ENCODE peak calls at places on chromosomes 4 and X, in nine cellular contexts. O, C, D, U, X, Y, R, E and T are unnamed samples. For H3K9me3 and H3K36me3, the result is how much of the 10 kb centered on the place peaks cover.

GRCh38 chr4:59060895-59061294 is 1950.7 kb upstream of the IGFBP7 start:
- DNase-seq in C (no peak), R (no peak), X (no peak), O (no peak), E (no peak), Y (no peak), D (no peak), U (no peak), T (no peak)

GRCh38 chr4:109691411-109691920 is 11.8 kb downstream of the CASP6 start:
- DNase-seq in Y (no peak), U (no peak), X (no peak), E (no peak), C (no peak), D (no peak), R (no peak), O (peak), T (no peak)

GRCh38 chr4:157217708-157218107 is 2.8 kb upstream of the GRIA2 start:
- DNase-seq in U (no peak), C (no peak), Y (no peak), D (no peak), O (peak), R (no peak), E (peak), X (peak), T (peak)

GRCh38 chr4:168021666-168022065 is 70.7 kb upstream of the ANXA10 start:
- DNase-seq in D (no peak), C (no peak), X (no peak), O (no peak), U (no peak), R (no peak), E (no peak), Y (no peak), T (no peak)

GRCh38 chrX:154696328-154697045 is 43.1 kb upstream of the CTAG2 start:
- DNase-seq in R (no peak), O (peak), U (no peak), D (no peak), Y (no peak), E (no peak), X (no peak), C (no peak), T (peak)

GRCh38 chr4:133624744-133625143 is 475.6 kb downstream of the PCDH10 start:
- DNase-seq in E (no peak), R (no peak), X (no peak), D (no peak), O (no peak), Y (no peak), C (no peak), U (no peak), T (no peak)

GRCh38 chr4:128380306-128380705 is 92.7 kb upstream of the PGRMC2 start:
- DNase-seq in E (no peak), U (no peak), O (no peak), Y (no peak), X (no peak), D (no peak), R (no peak), C (no peak), T (no peak)

GRCh38 chr4:118279920-118280432 is 72.8 kb downstream of the PRSS12 start:
- DNase-seq in Y (no peak), E (no peak), U (no peak), C (no peak), X (peak), D (no peak), O (no peak), R (no peak), T (peak)

GRCh38 chrX:29487214-29487613 is 728.1 kb upstream of the MAGEB2 start:
- DNase-seq in D (no peak), U (no peak), X (no peak), Y (no peak), C (no peak), O (no peak), E (no peak), R (no peak), T (no peak)

GRCh38 chrX:12962041-12962504 is 12.8 kb upstream of the TMSB4X start:
- DNase-seq in X (no peak), R (no peak), Y (no peak), D (no peak), O (no peak), C (no peak), U (no peak), E (no peak), T (no peak)

GRCh38 chrX:155086961-155087735 is 15.8 kb downstream of the BRCC3 start:
- DNase-seq in D (no peak), U (no peak), Y (no peak), X (no peak), C (no peak), E (no peak), R (no peak), O (no peak), T (no peak)

GRCh38 chr4:185210102-185210981 is 944 bp downstream of the SNX25 start:
- DNase-seq in C (no peak), Y (peak), D (no peak), X (peak), R (peak), E (no peak), U (no peak), O (peak), T (peak)

GRCh38 chr4:145583656-145584055 is 35.5 kb upstream of the MMAA start:
- DNase-seq in C (no peak), O (peak), E (no peak), D (no peak), Y (no peak), R (no peak), X (no peak), U (no peak), T (no peak)

GRCh38 chr4:41571422-41571821 is 33.5 kb downstream of the LIMCH1 start:
- DNase-seq in U (no peak), Y (no peak), C (no peak), R (no peak), X (no peak), O (no peak), E (no peak), D (no peak), T (no peak)

GRCh38 chr4:37389967-37390580 is 145.5 kb downstream of the NWD2 start:
- DNase-seq in E (peak), C (no peak), D (peak), Y (no peak), X (peak), O (peak), R (no peak), U (no peak), T (peak)

GRCh38 chr4:173051697-173052096 is 116.9 kb upstream of the GALNT7 start:
- DNase-seq in Y (no peak), O (no peak), C (no peak), X (no peak), R (no peak), D (no peak), E (no peak), U (no peak), T (no peak)

GRCh38 chr4:161132715-161133425 is 1030.9 kb downstream of the FSTL5 start:
- DNase-seq in E (no peak), D (no peak), X (no peak), C (no peak), O (no peak), R (no peak), Y (no peak), U (no peak), T (no peak)

GRCh38 chr4:150315175-150315574 is 236.9 kb downstream of the DCLK2 start:
- DNase-seq in O (no peak), U (no peak), Y (no peak), R (no peak), C (no peak), E (no peak), X (no peak), D (no peak), T (no peak)

GRCh38 chrX:29617276-29617675 is 598.1 kb upstream of the MAGEB2 start:
- DNase-seq in O (peak), X (no peak), D (no peak), Y (no peak), R (no peak), C (no peak), U (no peak), E (no peak), T (peak)

GRCh38 chrX:55777596-55777995 is 60.0 kb downstream of the RRAGB start:
- DNase-seq in Y (no peak), X (no peak), U (no peak), O (no peak), C (no peak), R (no peak), D (no peak), E (no peak), T (no peak)

GRCh38 chrX:115023139-115023538 is 5.7 kb upstream of the IL13RA2 start:
- DNase-seq in O (peak), D (no peak), C (no peak), E (peak), U (no peak), Y (no peak), R (no peak), X (no peak), T (peak)

GRCh38 chrX:54786972-54787371 is 11.1 kb downstream of the ITIH6 start:
- DNase-seq in X (peak), D (no peak), U (no peak), Y (no peak), O (no peak), E (no peak), C (no peak), R (no peak), T (no peak)

GRCh38 chrX:38973327-38973726 is 172.1 kb downstream of the MID1IP1 start:
- DNase-seq in R (no peak), D (no peak), O (peak), C (no peak), E (no peak), U (no peak), Y (no peak), X (no peak), T (peak)

DNA sequence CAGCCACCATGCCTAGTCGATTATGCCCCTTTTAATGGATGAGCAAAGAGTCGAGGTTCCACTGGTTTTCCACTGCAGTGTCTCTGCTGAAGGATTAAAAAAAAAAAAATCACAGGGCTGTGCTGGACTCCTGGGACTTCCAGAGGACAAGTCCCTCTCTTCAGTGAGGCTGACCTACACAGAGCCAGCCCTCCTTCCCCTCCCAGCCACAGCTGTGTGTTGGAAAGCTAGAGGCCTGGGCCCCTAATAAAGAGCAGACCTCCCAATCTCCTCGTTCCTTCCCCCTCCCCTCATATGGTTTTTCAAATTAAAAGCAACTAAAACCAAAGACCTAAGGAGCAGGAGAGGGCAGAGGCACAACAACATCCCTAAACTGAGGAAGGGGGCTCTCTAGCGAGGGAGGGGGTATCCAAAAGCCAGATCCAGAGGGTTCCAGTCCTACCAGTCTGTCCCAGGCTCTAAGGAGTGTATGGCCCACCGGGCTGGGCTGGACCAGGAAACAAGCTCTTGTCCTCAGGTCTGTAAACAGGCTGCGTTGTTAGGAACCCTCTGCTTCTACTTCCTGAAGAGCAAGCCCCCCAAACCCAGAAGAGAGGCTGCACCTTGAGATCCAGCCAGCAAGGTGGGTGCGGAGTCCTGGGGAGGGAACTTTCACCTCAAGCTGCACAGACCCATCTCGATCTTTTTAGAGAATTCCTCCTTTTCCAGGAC is 4.0 kb upstream of the PDGFRA start:
- DNase-seq in R (no peak), C (no peak), Y (no peak), X (no peak), U (no peak), D (no peak), E (no peak), O (no peak), T (no peak)
- H3K4me3 ChIP-seq in R (no peak), C (no peak), Y (peak), X (no peak), U (peak), D (no peak), E (no peak), O (peak), T (peak)

DNA sequence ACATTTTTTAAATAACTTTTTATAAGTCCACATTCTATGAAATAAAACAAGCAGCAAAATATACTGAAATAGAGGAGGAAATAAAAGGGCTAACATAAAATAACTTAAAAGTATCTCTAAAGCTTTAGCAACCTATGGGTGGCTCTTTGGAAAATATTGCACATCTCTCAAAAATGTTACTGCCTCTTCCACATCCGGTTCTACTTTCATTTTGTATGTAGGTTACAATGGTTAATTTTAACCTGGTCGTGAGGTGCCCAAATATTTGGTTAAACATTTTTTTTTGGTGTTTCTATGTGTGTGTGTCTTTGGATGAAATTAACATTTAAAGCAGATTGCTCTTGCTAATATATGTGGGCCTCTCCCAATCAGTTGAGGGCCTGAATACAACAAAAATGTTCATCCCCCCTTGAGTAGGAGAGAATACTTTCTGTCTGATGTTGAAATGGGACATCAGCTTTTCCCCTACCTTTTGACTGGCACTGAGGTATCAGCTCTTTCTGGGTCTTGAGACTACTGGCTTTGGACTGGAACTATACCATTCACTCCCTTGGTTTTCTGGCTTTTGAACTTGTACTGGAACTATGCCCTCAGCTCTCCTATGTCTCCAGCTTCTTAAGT is 353.0 kb downstream of the ADAM29 start:
- DNase-seq in D (no peak), E (no peak), X (peak), U (no peak), C (no peak), R (no peak), O (no peak), Y (no peak), T (no peak)
- H3K9me3 ChIP-seq in D (under half), E (under half), X (under half), U (under half), C (under half), R (under half), O (under half), Y (under half), T (under half)

GRCh38 chr4:121824950-121825349 is 1.3 kb upstream of the CCNA2 start:
- DNase-seq in Y (no peak), X (peak), O (peak), E (no peak), C (no peak), U (no peak), D (no peak), R (no peak), T (no peak)

GRCh38 chr4:121823505-121824170 is at the start of gene CCNA2:
- DNase-seq in E (peak), Y (peak), X (peak), C (peak), U (peak), O (peak), R (peak), D (peak), T (peak)

GRCh38 chr4:121824171-121824527 is 466 bp upstream of the CCNA2 start:
- DNase-seq in R (no peak), C (no peak), E (no peak), X (no peak), U (no peak), O (no peak), Y (no peak), D (no peak), T (no peak)

GRCh38 chr4:121822047-121822446 is 1.6 kb downstream of the CCNA2 start:
- DNase-seq in X (no peak), Y (no peak), U (no peak), O (no peak), D (no peak), R (no peak), E (no peak), C (no peak), T (no peak)

GRCh38 chr4:121822796-121823504 is 733 bp downstream of the CCNA2 start:
- DNase-seq in U (no peak), C (no peak), R (no peak), X (peak), Y (peak), O (peak), E (no peak), D (peak), T (peak)
- H3K36me3 ChIP-seq in U (under half), C (under half), R (under half), X (half or more), Y (under half), O (under half), E (under half), D (half or more), T (under half)

GRCh38 chr4:34371676-34372075 is 1872.6 kb downstream of the ARAP2 start:
- DNase-seq in U (no peak), R (no peak), C (no peak), D (no peak), O (no peak), Y (no peak), E (no peak), X (no peak), T (no peak)
- H3K4me3 ChIP-seq in U (no peak), R (no peak), C (no peak), D (no peak), O (no peak), Y (no peak), E (no peak), X (no peak), T (no peak)

GRCh38 chr4:83381173-83381572 is 46.5 kb upstream of the HPSE start:
- DNase-seq in R (no peak), E (no peak), O (no peak), Y (no peak), U (no peak), X (no peak), C (no peak), D (no peak), T (no peak)
- H3K9me3 ChIP-seq in R (under half), E (under half), O (under half), Y (under half), U (under half), X (under half), C (under half), D (under half), T (under half)

GRCh38 chr4:180652533-180652932 is 1590.7 kb upstream of the TENM3 start:
- DNase-seq in X (no peak), O (no peak), E (no peak), R (no peak), D (no peak), Y (no peak), C (no peak), U (no peak), T (no peak)

GRCh38 chr4:180655886-180656285 is 1587.3 kb upstream of the TENM3 start:
- DNase-seq in Y (no peak), X (no peak), C (no peak), D (no peak), E (no peak), O (no peak), R (no peak), U (no peak), T (no peak)

DNA sequence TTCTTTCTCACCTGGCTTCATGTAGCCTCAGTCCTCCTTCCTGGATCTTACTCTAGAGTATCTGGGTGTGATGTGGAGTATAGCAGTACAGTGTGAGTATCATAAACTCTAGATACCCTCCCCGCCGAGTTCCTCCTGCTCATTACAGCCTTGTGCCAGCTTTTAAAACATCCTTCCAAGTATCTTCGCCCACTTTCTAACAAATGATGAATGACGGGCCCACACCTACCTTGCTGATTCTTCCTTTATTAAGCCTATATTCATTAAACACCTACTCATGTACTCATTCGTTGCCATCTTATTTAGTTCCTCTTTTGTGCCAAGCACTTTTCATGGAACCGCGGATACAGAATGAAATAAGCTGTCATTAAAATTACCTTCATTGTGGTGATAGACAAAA is 1585.3 kb upstream of the TENM3 start:
- DNase-seq in R (no peak), O (no peak), Y (no peak), D (no peak), X (no peak), E (no peak), U (no peak), C (no peak), T (no peak)
- H3K36me3 ChIP-seq in R (under half), O (under half), Y (under half), D (under half), X (under half), E (under half), U (under half), C (under half), T (under half)

GRCh38 chr4:121765368-121765705 is 373 bp upstream of the SMIM43 start:
- DNase-seq in E (no peak), C (no peak), D (no peak), X (no peak), O (no peak), R (no peak), U (no peak), Y (no peak), T (no peak)

GRCh38 chr4:121764702-121765367 is at the start of gene SMIM43:
- DNase-seq in R (no peak), Y (no peak), U (no peak), E (no peak), X (no peak), O (peak), C (no peak), D (no peak), T (peak)

GRCh38 chr4:121760205-121760604 is 4.8 kb downstream of the SMIM43 start:
- DNase-seq in X (no peak), D (no peak), R (no peak), Y (no peak), O (no peak), E (no peak), C (no peak), U (no peak), T (no peak)

GRCh38 chr4:121765941-121766538 is 1.1 kb upstream of the SMIM43 start:
- DNase-seq in X (no peak), Y (no peak), E (no peak), R (no peak), U (no peak), O (no peak), D (no peak), C (no peak), T (no peak)

DNA sequence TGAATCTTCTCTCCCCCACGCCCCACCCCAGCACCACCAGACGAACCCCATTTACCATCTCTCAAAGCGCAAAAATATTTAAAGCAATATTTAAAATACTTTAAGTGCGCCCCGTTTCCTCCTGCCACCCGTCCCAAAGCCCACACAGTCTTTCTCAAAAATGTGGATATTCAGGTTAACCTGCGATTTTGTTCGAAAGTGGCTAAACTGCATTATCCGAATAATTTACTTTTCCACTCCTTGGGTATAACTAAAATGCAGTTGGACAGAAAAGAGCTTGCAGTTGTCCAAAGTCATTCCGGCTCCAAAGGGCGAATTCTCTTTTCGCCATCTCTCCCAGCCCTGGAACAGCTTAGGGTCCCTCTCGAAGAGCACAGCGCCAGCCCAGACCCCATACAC is 662 bp downstream of the SMIM43 start:
- DNase-seq in Y (no peak), C (no peak), R (no peak), X (no peak), U (no peak), E (no peak), O (no peak), D (no peak), T (no peak)
- H3K4me3 ChIP-seq in Y (peak), C (peak), R (no peak), X (no peak), U (peak), E (no peak), O (peak), D (no peak), T (peak)

DNA sequence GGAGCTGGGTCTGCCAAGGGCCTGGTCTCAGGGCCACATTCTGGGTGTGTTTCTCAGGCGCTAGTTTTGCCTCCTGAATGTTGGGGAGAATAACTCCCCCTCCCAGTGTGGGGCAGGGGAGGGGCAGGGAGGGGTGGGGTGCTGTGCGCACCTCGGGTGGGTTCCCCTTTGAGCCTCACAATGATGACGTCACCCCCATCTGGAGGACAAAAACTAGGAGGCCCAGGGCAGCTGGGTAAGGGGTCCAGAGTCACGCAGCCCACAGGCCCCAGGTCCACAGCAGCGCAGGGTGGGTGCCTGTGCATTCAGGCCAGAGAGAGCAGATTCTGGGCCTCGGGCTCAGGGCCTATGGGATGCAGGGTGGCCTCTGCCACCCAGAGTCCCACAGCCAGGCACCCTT is 23.7 kb upstream of the HMX1 start:
- DNase-seq in D (no peak), O (no peak), R (no peak), E (no peak), Y (no peak), C (no peak), X (no peak), U (no peak), T (no peak)
- H3K9me3 ChIP-seq in D (under half), O (under half), R (under half), E (under half), Y (under half), C (under half), X (under half), U (under half), T (under half)